ENCODE peak calls at places on chromosomes 2 and 18, in eight cellular contexts. Z is GM23338, Q is adrenal gland, F is mesenchymal stem cell, X is colonic mucosa, V is pancreas, I is fibroblast of lung, G is IMR-90. H is an unnamed sample.

GRCh38 chr2:36477744-36478143 is 120.2 kb downstream of the FEZ2 start:
- DNase-seq in V (no peak), I (no peak), X (no peak), F (no peak), Q (no peak), Z (no peak), G (no peak), H (no peak)

GRCh38 chr2:14756122-14756541 is 123.6 kb downstream of the LRATD1 start:
- DNase-seq in Z (no peak), X (no peak), V (no peak), I (peak; percentile 19), G (peak; percentile 32), F (peak; percentile 31), Q (no peak), H (peak; percentile 90)

GRCh38 chr2:1929001-1929400 is 184.7 kb upstream of the PXDN start:
- DNase-seq in X (no peak), V (no peak), Z (no peak), I (no peak), Q (no peak), G (no peak), F (no peak), H (no peak)

GRCh38 chr2:178422097-178422496 is 28.9 kb downstream of the PRKRA start:
- DNase-seq in Z (no peak), V (no peak), F (no peak), I (no peak), G (no peak), Q (no peak), X (no peak), H (no peak)

GRCh38 chr18:10042492-10042891 is 128.7 kb downstream of the VAPA start:
- DNase-seq in V (no peak), Z (no peak), G (no peak), Q (no peak), I (no peak), X (no peak), F (no peak), H (no peak)

GRCh38 chr18:61831071-61831470 is 61.7 kb downstream of the RNF152 start:
- DNase-seq in I (peak; percentile 41), Z (no peak), F (peak; percentile 81), Q (no peak), X (no peak), G (peak; percentile 53), V (no peak), H (no peak)

GRCh38 chr18:58993260-58993659 is 128.6 kb downstream of the ZNF532 start:
- DNase-seq in F (peak; percentile 75), G (peak; percentile 90), I (peak; percentile 91), Q (no peak), Z (no peak), X (no peak), V (no peak), H (no peak)

GRCh38 chr18:59453468-59453961 is 94.5 kb upstream of the LMAN1 start:
- DNase-seq in V (no peak), X (no peak), G (no peak), I (no peak), Z (no peak), F (no peak), Q (no peak), H (no peak)

GRCh38 chr2:10267551-10268465 is 34.9 kb upstream of the HPCAL1 start:
- DNase-seq in Q (no peak), X (peak; percentile 89), G (no peak), Z (peak; percentile 66), V (peak; percentile 56), F (no peak), I (no peak), H (no peak)

GRCh38 chr18:62426191-62426488 is 96.7 kb upstream of the ZCCHC2 start:
- DNase-seq in X (no peak), G (no peak), V (no peak), Z (no peak), I (no peak), F (no peak), Q (no peak), H (no peak)

GRCh38 chr18:58447342-58448190 is 181.3 kb downstream of the ALPK2 start:
- DNase-seq in V (no peak), G (peak; percentile 36), F (peak; percentile 20), Z (peak; percentile 57), Q (no peak), I (peak; percentile 13), X (no peak), H (no peak)

GRCh38 chr2:217988840-217989204 is 14.0 kb downstream of the TNS1 start:
- DNase-seq in G (no peak), F (no peak), X (no peak), I (no peak), V (no peak), Z (peak; percentile 52), Q (no peak), H (peak; percentile 43)

GRCh38 chr2:191122638-191123294 is 28.0 kb downstream of the STAT4 start:
- DNase-seq in G (no peak), Q (no peak), F (no peak), I (no peak), V (no peak), Z (no peak), X (no peak), H (no peak)

GRCh38 chr2:239184968-239185903 is 215.6 kb downstream of the HDAC4 start:
- DNase-seq in V (no peak), F (no peak), G (no peak), I (no peak), Z (no peak), Q (no peak), X (no peak), H (no peak)

GRCh38 chr18:55879331-55879730 is 291.3 kb upstream of the TCF4 start:
- DNase-seq in X (no peak), I (no peak), G (peak; percentile 68), Z (no peak), F (no peak), Q (no peak), V (no peak), H (no peak)

GRCh38 chr2:11505652-11506610 is 27.9 kb upstream of the GREB1 start:
- DNase-seq in Z (no peak), F (peak; percentile 37), X (no peak), G (no peak), V (peak; percentile 41), I (no peak), Q (no peak), H (no peak)

GRCh38 chr2:195837987-195838386 is 181.0 kb downstream of the SLC39A10 start:
- DNase-seq in F (no peak), I (peak; percentile 94), X (no peak), Q (no peak), V (no peak), Z (no peak), G (peak; percentile 68), H (no peak)

GRCh38 chr2:71554028-71554705 is 100.8 kb downstream of the DYSF start:
- DNase-seq in Z (no peak), F (no peak), V (no peak), I (no peak), X (no peak), G (no peak), Q (no peak), H (no peak)
- H3K4me1 ChIP-seq in Z (no peaks in the 10 kb centered on the region), F (peaks cover 24% of the 10 kb centered on the region), V (no peaks in the 10 kb centered on the region), I (no peaks in the 10 kb centered on the region), X (no peaks in the 10 kb centered on the region), G (no peaks in the 10 kb centered on the region), Q (no peaks in the 10 kb centered on the region), H (peaks cover 7% of the 10 kb centered on the region)

DNA sequence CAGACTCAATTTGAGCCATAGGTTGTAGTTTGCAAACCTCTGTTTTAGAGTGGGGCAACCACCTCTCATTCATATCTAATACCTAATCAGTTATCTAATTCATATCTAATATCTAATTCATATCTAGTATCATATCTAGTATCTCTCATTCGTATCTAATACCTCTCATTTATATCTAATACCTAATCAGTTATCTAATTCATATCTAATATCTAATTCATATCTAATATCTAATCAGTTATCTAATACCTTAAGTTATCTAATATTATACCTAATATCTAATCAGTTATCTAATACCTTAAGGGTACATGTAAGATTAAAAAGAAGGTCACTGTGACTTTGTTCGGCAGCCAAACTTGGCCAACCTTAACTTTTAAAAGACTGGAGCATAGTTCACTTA is 403.4 kb upstream of the MMADHC start:
- DNase-seq in G (no peak), X (no peak), Z (no peak), V (no peak), I (no peak), Q (no peak), F (no peak), H (no peak)
- H3K4me1 ChIP-seq in G (peaks cover 12% of the 10 kb centered on the region), X (no peaks in the 10 kb centered on the region), Z (no peaks in the 10 kb centered on the region), V (peaks cover 25% of the 10 kb centered on the region), I (peaks cover 3% of the 10 kb centered on the region), Q (no peaks in the 10 kb centered on the region), F (no peaks in the 10 kb centered on the region), H (peaks cover 1% of the 10 kb centered on the region)

DNA sequence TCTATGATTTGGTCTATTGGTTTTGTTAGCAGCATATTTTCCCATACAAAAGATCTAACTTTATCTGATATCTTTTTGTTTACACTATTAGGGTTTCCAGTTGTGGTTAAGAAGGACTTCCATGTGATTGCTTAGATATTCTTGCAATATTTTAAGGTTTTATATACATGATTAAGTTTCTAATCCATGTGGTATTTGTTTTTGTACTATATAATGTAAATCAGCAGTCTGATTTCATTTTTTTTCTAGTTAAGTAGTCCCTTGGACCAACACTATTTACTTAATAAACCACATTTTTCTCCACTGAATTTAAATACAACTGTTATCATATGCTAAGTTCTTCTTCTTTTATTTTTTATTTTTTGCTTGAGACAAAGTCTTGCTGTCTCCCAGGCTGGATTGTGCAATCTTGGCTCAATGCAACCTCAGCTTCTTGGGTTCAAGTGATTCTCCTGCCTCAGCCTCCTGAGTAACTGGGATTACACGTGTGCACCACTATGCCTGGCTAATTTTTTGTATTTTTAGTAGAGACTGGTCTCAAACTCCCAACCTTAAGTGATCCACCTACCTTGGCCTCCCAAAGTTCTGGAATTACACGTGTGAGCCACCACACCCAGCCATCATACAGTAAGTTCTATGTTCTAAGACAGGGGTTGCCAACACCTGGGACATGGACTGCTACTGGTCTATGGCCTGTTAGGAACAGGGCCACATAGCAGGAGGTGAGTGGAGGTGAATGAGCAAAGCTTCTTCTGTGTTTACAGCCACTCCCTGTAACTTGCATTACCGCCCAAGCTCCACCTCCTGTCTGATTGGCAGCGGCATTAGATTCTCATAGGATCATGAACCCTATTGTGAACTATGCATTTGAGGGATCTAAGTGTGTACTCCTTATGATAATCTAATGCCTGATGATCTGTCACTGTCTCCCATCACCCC is 58.5 kb upstream of the RAB27B start:
- DNase-seq in Q (no peak), X (no peak), V (no peak), G (peak; percentile 70), I (peak; percentile 71), F (peak; percentile 39), Z (no peak), H (no peak)
- H3K4me1 ChIP-seq in Q (no peaks in the 10 kb centered on the region), X (no peaks in the 10 kb centered on the region), V (peaks cover 36% of the 10 kb centered on the region), G (peaks cover 10% of the 10 kb centered on the region), I (peaks cover 1% of the 10 kb centered on the region), F (peaks cover 3% of the 10 kb centered on the region), Z (peaks cover 15% of the 10 kb centered on the region), H (no peaks in the 10 kb centered on the region)

DNA sequence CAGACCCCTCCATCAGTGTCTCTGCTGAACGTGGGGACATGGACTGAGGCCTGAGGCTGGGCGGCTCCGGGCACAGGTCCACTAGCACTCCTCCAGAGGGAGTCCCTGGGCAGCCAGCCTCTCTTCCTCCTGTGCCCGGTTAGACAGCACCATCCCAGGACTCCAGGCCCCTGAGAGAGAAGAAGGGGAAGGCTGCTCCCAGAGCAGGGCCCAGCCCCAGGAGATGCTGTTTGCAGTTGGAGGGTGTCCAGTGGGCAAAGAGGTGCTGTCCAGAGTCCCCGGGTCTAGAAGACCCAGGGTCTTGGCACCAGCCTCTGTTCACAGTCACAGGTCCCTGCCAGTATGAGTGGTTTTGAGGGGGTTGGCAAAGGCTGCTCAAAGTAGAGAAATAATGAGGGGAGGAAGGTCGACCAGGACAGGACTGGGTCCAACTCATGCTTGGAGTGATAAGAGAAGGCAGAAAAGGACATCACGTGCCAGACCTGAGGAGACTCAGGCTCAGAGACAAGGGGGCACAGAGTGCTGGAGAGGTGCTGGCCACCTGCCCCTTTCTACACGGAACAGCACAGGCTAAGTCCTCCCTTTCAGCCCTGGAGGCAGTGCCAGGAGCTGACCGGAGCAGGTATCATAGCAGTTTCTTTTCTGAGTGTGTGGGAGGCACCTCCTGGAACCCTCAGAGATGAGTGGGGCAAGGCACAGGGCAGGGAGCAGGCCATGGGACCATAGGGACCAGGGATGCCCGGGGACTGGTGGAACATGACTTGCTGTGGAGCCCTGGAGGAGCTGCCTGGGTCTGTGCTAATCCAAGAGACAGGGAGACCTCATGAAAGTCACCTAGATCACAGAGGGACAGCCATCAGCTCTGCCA is 21.1 kb downstream of the CRACDL start:
- DNase-seq in I (no peak), X (no peak), V (no peak), Q (no peak), F (no peak), Z (no peak), G (no peak), H (no peak)
- H3K4me1 ChIP-seq in I (peaks cover 4% of the 10 kb centered on the region), X (no peaks in the 10 kb centered on the region), V (peaks cover 19% of the 10 kb centered on the region), Q (no peaks in the 10 kb centered on the region), F (peaks cover 36% of the 10 kb centered on the region), Z (peaks cover 2% of the 10 kb centered on the region), G (peaks cover 3% of the 10 kb centered on the region), H (peaks cover 4% of the 10 kb centered on the region)

H was measured in trophoblast cell.